ENCODE peak calls at places on chromosomes 2 and 18, in five cellular contexts. L, V, E, K and G are unnamed samples.

GRCh38 chr2:157107877-157108276 is 149.6 kb upstream of the GALNT5 start:
- DNase-seq in L (peak; percentile 51), V (no peak), E (no peak), K (peak; percentile 74), G (no peak)

GRCh38 chr2:197108758-197109157 is 182.3 kb upstream of the PGAP1 start:
- DNase-seq in L (no peak), V (no peak), E (no peak), K (peak; percentile 90), G (no peak)

GRCh38 chr2:102619414-102620319 is at the start of gene SLC9A2:
- DNase-seq in L (no peak), V (no peak), E (no peak), K (no peak), G (peak; percentile 61)

GRCh38 chr2:241728627-241729026 is 5.8 kb upstream of the D2HGDH start:
- DNase-seq in L (no peak), V (peak; percentile 71), E (no peak), K (no peak), G (no peak)

GRCh38 chr2:30912056-30912455 is 104.8 kb upstream of the CAPN13 start:
- DNase-seq in L (no peak), V (no peak), E (no peak), K (no peak), G (no peak)

GRCh38 chr18:25464211-25464610 is 112.2 kb upstream of the ZNF521 start:
- DNase-seq in L (no peak), V (no peak), E (peak; percentile 59), K (peak; percentile 22), G (no peak)

GRCh38 chr2:127173073-127173472 is 47.0 kb downstream of the CYP27C1 start:
- DNase-seq in L (no peak), V (no peak), E (peak; percentile 95), K (peak; percentile 88), G (no peak)

GRCh38 chr2:186841940-186842339 is 7.0 kb downstream of the ZSWIM2 start:
- DNase-seq in L (no peak), V (no peak), E (peak; percentile 62), K (peak; percentile 69), G (no peak)

GRCh38 chr2:240703417-240704341 is 12.0 kb downstream of the AQP12A start:
- DNase-seq in L (no peak), V (peak; percentile 69), E (no peak), K (no peak), G (no peak)

GRCh38 chr2:7118606-7119503 is 201.6 kb downstream of the RNF144A start:
- DNase-seq in L (peak; percentile 15), V (no peak), E (no peak), K (peak; percentile 48), G (peak; percentile 42)

GRCh38 chr2:1219901-1220691 is 193.2 kb upstream of the TPO start:
- DNase-seq in L (no peak), V (no peak), E (peak; percentile 28), K (peak; percentile 78), G (no peak)

GRCh38 chr2:99944019-99944418 is 198.4 kb downstream of the AFF3 start:
- DNase-seq in L (no peak), V (no peak), E (no peak), K (no peak), G (no peak)

GRCh38 chr2:174878537-174879147 is 114.4 kb upstream of the CHRNA1 start:
- DNase-seq in L (peak; percentile 45), V (no peak), E (no peak), K (peak; percentile 62), G (no peak)

GRCh38 chr2:120540719-120541552 is 194.7 kb upstream of the GLI2 start:
- DNase-seq in L (no peak), V (no peak), E (no peak), K (no peak), G (no peak)

GRCh38 chr2:48508461-48509124 is 21.4 kb upstream of the STON1 start:
- DNase-seq in L (no peak), V (no peak), E (no peak), K (peak; percentile 58), G (peak; percentile 58)

GRCh38 chr2:183244300-183244849 is 120.1 kb downstream of the NUP35 start:
- DNase-seq in L (no peak), V (no peak), E (no peak), K (no peak), G (peak; percentile 18)

GRCh38 chr2:23452853-23453420 is 68.0 kb downstream of the KLHL29 start:
- DNase-seq in L (no peak), V (no peak), E (no peak), K (peak; percentile 71), G (no peak)

GRCh38 chr2:88159955-88160415 is 10.2 kb upstream of the THNSL2 start:
- DNase-seq in L (peak; percentile 43), V (no peak), E (no peak), K (peak; percentile 73), G (peak; percentile 77)

GRCh38 chr2:229050063-229050635 is 220.9 kb downstream of the PID1 start:
- DNase-seq in L (no peak), V (no peak), E (no peak), K (no peak), G (no peak)

GRCh38 chr2:154992826-154993225 is 294.3 kb downstream of the KCNJ3 start:
- DNase-seq in L (no peak), V (no peak), E (no peak), K (no peak), G (no peak)

GRCh38 chr18:61702007-61702406 is 190.8 kb downstream of the RNF152 start:
- DNase-seq in L (no peak), V (no peak), E (peak; percentile 65), K (peak; percentile 80), G (no peak)

GRCh38 chr2:56239437-56239836 is 55.6 kb downstream of the CCDC85A start:
- DNase-seq in L (no peak), V (no peak), E (no peak), K (peak; percentile 0), G (no peak)

GRCh38 chr2:180705122-180705521 is 275.3 kb upstream of the UBE2E3 start:
- DNase-seq in L (no peak), V (no peak), E (no peak), K (peak; percentile 26), G (no peak)

GRCh38 chr2:19818039-19818438 is 83.7 kb downstream of the TTC32 start:
- DNase-seq in L (no peak), V (no peak), E (no peak), K (no peak), G (no peak)

GRCh38 chr2:175111200-175111657 is 56.8 kb downstream of the ATF2 start:
- DNase-seq in L (no peak), V (no peak), E (peak; percentile 9), K (peak; percentile 58), G (no peak)

GRCh38 chr2:237283136-237283928 is 130.6 kb downstream of the COL6A3 start:
- DNase-seq in L (no peak), V (no peak), E (no peak), K (peak; percentile 49), G (no peak)

GRCh38 chr2:220779918-220780317 is 792.2 kb downstream of the EPHA4 start:
- DNase-seq in L (no peak), V (no peak), E (peak; percentile 41), K (peak; percentile 82), G (no peak)

GRCh38 chr2:79453918-79454317 is 58.9 kb upstream of the CTNNA2 start:
- DNase-seq in L (no peak), V (no peak), E (no peak), K (no peak), G (no peak)

GRCh38 chr2:148526509-148527346 is 117.8 kb upstream of the EPC2 start:
- DNase-seq in L (no peak), V (no peak), E (no peak), K (no peak), G (no peak)